ENCODE peak calls at places on chromosomes 12 and 14, in eight cellular contexts. A is fibroblast of lung, Q is IMR-90, V is neural progenitor cell, Z is DND-41, P is mammary epithelial cell, I is astrocyte, G is K562. H is an unnamed sample.
A peak's percentile ranks its signal among the peaks of the same experiment; 100 is the strongest.

GRCh38 chr12:48803693-48804092 is 14.6 kb upstream of the CACNB3 start:
- DNase-seq in A (no peak), Q (no peak), V (no peak), Z (no peak), P (no peak), I (no peak), G (no peak), H (no peak)

GRCh38 chr12:30043151-30043550 is 259.4 kb upstream of the TMTC1 start:
- DNase-seq in A (no peak), Q (no peak), V (no peak), Z (no peak), P (no peak), I (no peak), G (no peak), H (no peak)

GRCh38 chr14:51554339-51554920 is 97.3 kb upstream of the FRMD6 start:
- DNase-seq in A (peak; percentile 66), Q (peak; percentile 96), V (no peak), Z (no peak), P (peak; percentile 35), I (peak; percentile 96), G (no peak), H (no peak)

GRCh38 chr12:62471734-62472133 is 5.1 kb downstream of the MON2 start:
- DNase-seq in A (no peak), Q (no peak), V (no peak), Z (no peak), P (no peak), I (no peak), G (no peak), H (no peak)

GRCh38 chr12:63961543-63961942 is 117.0 kb downstream of the SRGAP1 start:
- DNase-seq in A (no peak), Q (no peak), V (no peak), Z (no peak), P (no peak), I (no peak), G (no peak), H (no peak)

GRCh38 chr12:47717443-47718193 is 7.7 kb downstream of the ENDOU start:
- DNase-seq in A (peak; percentile 91), Q (peak; percentile 85), V (peak; percentile 87), Z (peak; percentile 38), P (no peak), I (peak; percentile 43), G (peak; percentile 90), H (peak; percentile 82)

GRCh38 chr12:578743-579449 is 84.3 kb downstream of the NINJ2 start:
- DNase-seq in A (no peak), Q (no peak), V (no peak), Z (no peak), P (no peak), I (peak; percentile 17), G (no peak), H (no peak)

GRCh38 chr12:110498984-110499706 is 2.8 kb downstream of the VPS29 start:
- DNase-seq in A (peak; percentile 22), Q (peak; percentile 13), V (no peak), Z (no peak), P (peak; percentile 53), I (peak; percentile 37), G (no peak), H (no peak)

GRCh38 chr14:87888136-87888999 is 104.6 kb downstream of the GALC start:
- DNase-seq in A (peak; percentile 5), Q (no peak), V (peak; percentile 48), Z (peak; percentile 42), P (no peak), I (no peak), G (peak; percentile 30), H (peak; percentile 29)

GRCh38 chr12:10226740-10227139 is 14.1 kb downstream of the GABARAPL1 start:
- DNase-seq in A (no peak), Q (no peak), V (no peak), Z (no peak), P (no peak), I (no peak), G (no peak), H (no peak)

GRCh38 chr14:23302290-23303225 is at the start of gene PPP1R3E:
- DNase-seq in A (peak; percentile 52), Q (peak; percentile 41), V (peak; percentile 84), Z (peak; percentile 83), P (peak; percentile 64), I (no peak), G (peak; percentile 62), H (peak; percentile 82)

GRCh38 chr12:91171475-91171874 is 11.1 kb downstream of the DCN start:
- DNase-seq in A (no peak), Q (no peak), V (no peak), Z (no peak), P (no peak), I (no peak), G (no peak), H (no peak)

GRCh38 chr14:33386771-33387170 is 448.1 kb downstream of the NPAS3 start:
- DNase-seq in A (no peak), Q (no peak), V (no peak), Z (no peak), P (no peak), I (peak; percentile 56), G (no peak), H (no peak)

GRCh38 chr14:101010293-101010692 is 106.8 kb upstream of the RTL1 start:
- DNase-seq in A (no peak), Q (no peak), V (no peak), Z (no peak), P (no peak), I (no peak), G (no peak), H (no peak)

GRCh38 chr14:37583358-37584210 is 11.5 kb downstream of the FOXA1 start:
- DNase-seq in A (no peak), Q (no peak), V (peak; percentile 92), Z (no peak), P (no peak), I (no peak), G (no peak), H (peak; percentile 61)

DNA sequence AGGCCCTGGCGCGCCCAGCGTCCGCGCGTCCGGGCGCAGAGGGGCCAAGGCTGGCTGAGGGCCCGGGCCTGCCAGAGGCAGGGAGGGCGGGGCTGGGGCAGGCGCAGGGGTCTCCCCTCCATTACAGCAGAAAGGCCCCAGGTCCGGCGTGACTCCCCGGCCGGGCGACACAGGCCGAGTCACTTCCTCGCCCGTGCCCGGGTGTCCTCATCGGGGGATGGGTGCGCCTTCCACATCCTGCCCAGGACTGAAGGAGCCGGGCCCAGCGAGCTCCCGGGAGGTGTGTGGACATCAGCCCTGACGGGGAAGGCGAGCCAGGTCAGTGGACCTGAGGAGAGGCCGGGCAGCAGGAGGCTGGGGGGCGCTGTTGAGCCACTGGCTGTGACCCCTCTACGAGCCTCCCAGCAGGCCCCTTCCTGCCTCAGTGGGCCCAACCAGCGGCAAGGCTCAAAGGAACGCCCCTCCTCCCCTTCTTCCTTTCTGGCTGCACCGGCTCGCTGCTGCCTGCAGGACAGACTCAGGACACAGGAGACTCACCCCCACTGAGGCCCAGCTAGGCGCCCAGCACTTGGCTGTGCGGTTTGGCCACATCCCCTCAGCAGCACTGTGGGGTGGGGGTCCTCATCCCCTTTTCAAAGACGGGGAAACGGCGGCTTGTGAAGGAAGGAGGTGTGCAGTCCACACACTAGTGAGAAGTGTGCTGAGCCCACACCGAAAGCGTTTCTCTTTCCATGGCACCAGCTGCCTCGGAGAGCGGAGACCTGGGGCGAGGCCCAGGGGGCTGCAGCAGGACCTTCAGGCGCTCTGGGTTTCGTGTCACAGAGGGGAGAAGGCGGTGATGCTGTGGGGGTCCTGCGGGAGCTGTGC is 606 bp downstream of the TNFAIP2 start:
- DNase-seq in A (no peak), Q (no peak), V (peak; percentile 61), Z (no peak), P (no peak), I (no peak), G (peak; percentile 49), H (peak; percentile 50)
- TF ChIP-seq CTCF in A (peak; percentile 45), Q (peak; percentile 17), V (peak; percentile 43), Z (peak; percentile 13), P (peak; percentile 25), I (peak; percentile 13), G (peak; percentile 48), H (no peak)

DNA sequence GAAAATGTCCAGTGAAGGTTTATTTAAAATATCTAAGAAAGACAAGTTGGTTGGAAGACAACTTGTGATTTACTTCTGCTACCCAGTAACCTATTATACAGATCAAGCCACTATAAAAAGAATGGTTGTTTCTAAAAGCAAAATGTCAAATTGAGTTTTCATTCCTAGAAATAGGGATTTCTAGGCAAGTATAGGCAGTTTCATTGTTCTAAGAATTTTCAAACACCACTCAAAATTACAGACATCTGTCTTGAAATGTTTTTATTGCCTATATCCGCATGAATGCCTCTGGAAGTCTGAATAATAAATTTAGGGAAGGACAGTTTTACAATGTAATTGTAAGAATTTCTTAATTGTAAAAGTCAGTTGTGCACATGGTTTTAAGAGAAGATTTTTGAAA is 8.6 kb downstream of the YEATS4 start:
- DNase-seq in A (no peak), Q (no peak), V (no peak), Z (no peak), P (no peak), I (no peak), G (no peak), H (no peak)
- H3K9ac ChIP-seq in A (no peak overlapping the region), Q (no peak overlapping the region), V (no peak overlapping the region), Z (no peak overlapping the region), P (no peak overlapping the region), I (no peak overlapping the region), G (no peak overlapping the region), H (no peak overlapping the region)

GRCh38 chr14:68241862-68242490 is 422.4 kb downstream of the RAD51B start:
- DNase-seq in A (no peak), Q (no peak), V (no peak), Z (no peak), P (no peak), I (no peak), G (no peak), H (no peak)

GRCh38 chr14:68240388-68240787 is 420.8 kb downstream of the RAD51B start:
- DNase-seq in A (no peak), Q (no peak), V (no peak), Z (no peak), P (no peak), I (no peak), G (no peak), H (no peak)

GRCh38 chr14:68238956-68239355 is 419.4 kb downstream of the RAD51B start:
- DNase-seq in A (no peak), Q (no peak), V (no peak), Z (peak; percentile 11), P (no peak), I (no peak), G (no peak), H (no peak)

GRCh38 chr14:68236525-68236924 is 416.9 kb downstream of the RAD51B start:
- DNase-seq in A (no peak), Q (no peak), V (no peak), Z (no peak), P (no peak), I (no peak), G (no peak), H (no peak)

DNA sequence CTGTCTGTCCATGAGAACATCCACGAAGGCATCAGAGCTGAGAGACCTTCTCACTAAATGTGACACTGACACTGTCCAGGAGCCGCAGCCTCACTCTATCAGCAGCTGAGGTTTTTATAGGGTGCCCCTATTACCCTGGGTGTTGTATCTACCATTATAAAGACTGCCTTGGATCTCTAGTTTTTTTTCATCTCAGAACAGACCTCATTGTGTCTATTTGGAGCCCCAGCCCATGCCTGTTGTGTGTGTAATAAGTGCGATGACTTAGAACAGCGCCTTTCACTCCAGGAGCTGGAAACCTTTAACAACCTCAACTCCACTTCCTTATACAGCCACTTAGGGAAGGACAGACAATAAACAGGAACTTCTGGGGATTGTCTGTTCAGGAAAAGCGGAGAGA is 420.4 kb downstream of the RAD51B start:
- DNase-seq in A (no peak), Q (no peak), V (no peak), Z (no peak), P (no peak), I (no peak), G (no peak), H (no peak)
- H3K9me3 ChIP-seq in A (no peaks in the 10 kb centered on the region), Q (no peaks in the 10 kb centered on the region), V (no peaks in the 10 kb centered on the region), Z (no peaks in the 10 kb centered on the region), P (no peaks in the 10 kb centered on the region), I (no peaks in the 10 kb centered on the region), G (no peaks in the 10 kb centered on the region), H (no peaks in the 10 kb centered on the region)

GRCh38 chr14:24605435-24606190 is 3.9 kb downstream of the GZMH start:
- DNase-seq in A (no peak), Q (no peak), V (peak; percentile 53), Z (peak; percentile 57), P (peak; percentile 25), I (no peak), G (peak; percentile 36), H (peak; percentile 41)
- TF ChIP-seq CTCF in A (peak; percentile 43), Q (peak; percentile 45), V (peak; percentile 55), Z (peak; percentile 85), P (peak; percentile 95), I (peak; percentile 15), G (peak; percentile 60), H (peak; percentile 71)